ENCODE peak calls at places on chromosomes 7 and 10, in six cellular contexts. V, R, X, E, H and Y are unnamed samples.

GRCh38 chr7:106865130-106866115 is at the start of gene PIK3CG:
- DNase-seq in V (peak; percentile 64), R (no peak), X (no peak), E (no peak), H (peak; percentile 41), Y (peak; percentile 88)

GRCh38 chr7:23268746-23269145 is 22.2 kb downstream of the GPNMB start:
- DNase-seq in V (no peak), R (no peak), X (peak; percentile 32), E (peak; percentile 30), H (no peak), Y (no peak)

GRCh38 chr10:101612872-101613271 is 24.8 kb downstream of the DPCD start:
- DNase-seq in V (no peak), R (no peak), X (no peak), E (no peak), H (no peak), Y (no peak)

GRCh38 chr10:34434119-34434594 is 380.9 kb downstream of the PARD3 start:
- DNase-seq in V (peak; percentile 33), R (no peak), X (no peak), E (no peak), H (no peak), Y (peak; percentile 6)

GRCh38 chr7:27685893-27686292 is 23.2 kb upstream of the HIBADH start:
- DNase-seq in V (no peak), R (no peak), X (no peak), E (no peak), H (no peak), Y (no peak)

GRCh38 chr10:113480828-113481502 is 71.9 kb upstream of the HABP2 start:
- DNase-seq in V (no peak), R (no peak), X (no peak), E (no peak), H (no peak), Y (no peak)

GRCh38 chr10:63713191-63714144 is 192.3 kb downstream of the REEP3 start:
- DNase-seq in V (peak; percentile 88), R (no peak), X (no peak), E (peak; percentile 9), H (no peak), Y (no peak)

GRCh38 chr10:72009430-72010081 is 45.4 kb downstream of the CHST3 start:
- DNase-seq in V (peak; percentile 94), R (no peak), X (no peak), E (no peak), H (no peak), Y (no peak)

GRCh38 chr7:129948338-129948737 is 4.4 kb downstream of the UBE2H start:
- DNase-seq in V (no peak), R (no peak), X (no peak), E (no peak), H (no peak), Y (no peak)

GRCh38 chr7:95631545-95631944 is 35.2 kb upstream of the PDK4 start:
- DNase-seq in V (no peak), R (no peak), X (no peak), E (no peak), H (no peak), Y (no peak)

GRCh38 chr7:86968618-86969017 is 90.8 kb downstream of the ELAPOR2 start:
- DNase-seq in V (no peak), R (no peak), X (no peak), E (no peak), H (no peak), Y (no peak)

GRCh38 chr10:110508806-110509544 is 11.3 kb downstream of the DUSP5 start:
- DNase-seq in V (peak; percentile 55), R (no peak), X (no peak), E (no peak), H (no peak), Y (peak; percentile 58)

GRCh38 chr10:12628964-12629766 is 279.8 kb downstream of the CAMK1D start:
- DNase-seq in V (no peak), R (no peak), X (no peak), E (no peak), H (no peak), Y (no peak)

GRCh38 chr10:128854965-128855364 is 612.1 kb upstream of the MGMT start:
- DNase-seq in V (peak; percentile 4), R (no peak), X (no peak), E (peak; percentile 70), H (no peak), Y (no peak)

GRCh38 chr10:43044444-43045245 is 32.2 kb upstream of the RET start:
- DNase-seq in V (no peak), R (no peak), X (no peak), E (no peak), H (no peak), Y (peak; percentile 87)

GRCh38 chr7:50921114-50921513 is 138.4 kb upstream of the GRB10 start:
- DNase-seq in V (no peak), R (no peak), X (no peak), E (no peak), H (no peak), Y (no peak)

GRCh38 chr10:124879136-124879535 is 62.8 kb upstream of the ZRANB1 start:
- DNase-seq in V (no peak), R (no peak), X (no peak), E (no peak), H (no peak), Y (no peak)

GRCh38 chr10:122089343-122090015 is 100.5 kb downstream of the TACC2 start:
- DNase-seq in V (no peak), R (no peak), X (no peak), E (peak; percentile 20), H (no peak), Y (peak; percentile 29)

GRCh38 chr10:86953747-86954680 is 3.4 kb downstream of the MMRN2 start:
- DNase-seq in V (peak; percentile 89), R (no peak), X (peak; percentile 71), E (no peak), H (no peak), Y (no peak)

GRCh38 chr7:39421661-39422060 is 144.5 kb upstream of the YAE1 start:
- DNase-seq in V (no peak), R (no peak), X (no peak), E (no peak), H (no peak), Y (no peak)

GRCh38 chr7:29080803-29081202 is 65.5 kb downstream of the CPVL start:
- DNase-seq in V (no peak), R (no peak), X (no peak), E (no peak), H (no peak), Y (no peak)

GRCh38 chr7:28544453-28545142 is 132.3 kb downstream of the CREB5 start:
- DNase-seq in V (no peak), R (no peak), X (no peak), E (no peak), H (no peak), Y (no peak)

GRCh38 chr7:32536016-32536415 is 40.7 kb downstream of the AVL9 start:
- DNase-seq in V (no peak), R (no peak), X (no peak), E (no peak), H (no peak), Y (no peak)

GRCh38 chr10:70426835-70427234 is 14.6 kb downstream of the NODAL start:
- DNase-seq in V (no peak), R (no peak), X (no peak), E (no peak), H (no peak), Y (no peak)

GRCh38 chr10:126016156-126016805 is 119.9 kb downstream of the FANK1 start:
- DNase-seq in V (no peak), R (no peak), X (no peak), E (no peak), H (no peak), Y (no peak)

DNA sequence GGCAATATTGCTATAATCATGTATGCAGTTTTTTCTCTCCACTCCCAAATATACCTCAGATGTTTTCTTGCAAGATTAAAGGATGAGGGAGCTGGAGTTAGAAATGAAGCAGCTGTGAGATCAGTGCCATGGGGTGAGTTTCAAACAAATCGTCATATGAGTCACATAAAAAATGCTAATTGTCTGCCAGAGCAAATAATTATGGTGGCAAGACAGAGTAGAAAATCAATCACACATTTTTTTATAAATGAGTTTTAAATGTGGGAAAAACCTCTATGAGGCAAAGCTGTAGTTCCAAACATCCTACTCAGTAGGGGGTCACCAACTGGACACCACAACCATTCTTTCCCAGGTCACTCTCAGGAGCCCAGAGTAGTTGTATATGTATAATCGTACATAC is 55.3 kb downstream of the CH25H start:
- DNase-seq in V (no peak), R (no peak), X (no peak), E (no peak), H (no peak), Y (no peak)
- TF ChIP-seq MYC in V (no peak), R (no peak), X (no peak), E (no peak), H (no peak), Y (no peak)

DNA sequence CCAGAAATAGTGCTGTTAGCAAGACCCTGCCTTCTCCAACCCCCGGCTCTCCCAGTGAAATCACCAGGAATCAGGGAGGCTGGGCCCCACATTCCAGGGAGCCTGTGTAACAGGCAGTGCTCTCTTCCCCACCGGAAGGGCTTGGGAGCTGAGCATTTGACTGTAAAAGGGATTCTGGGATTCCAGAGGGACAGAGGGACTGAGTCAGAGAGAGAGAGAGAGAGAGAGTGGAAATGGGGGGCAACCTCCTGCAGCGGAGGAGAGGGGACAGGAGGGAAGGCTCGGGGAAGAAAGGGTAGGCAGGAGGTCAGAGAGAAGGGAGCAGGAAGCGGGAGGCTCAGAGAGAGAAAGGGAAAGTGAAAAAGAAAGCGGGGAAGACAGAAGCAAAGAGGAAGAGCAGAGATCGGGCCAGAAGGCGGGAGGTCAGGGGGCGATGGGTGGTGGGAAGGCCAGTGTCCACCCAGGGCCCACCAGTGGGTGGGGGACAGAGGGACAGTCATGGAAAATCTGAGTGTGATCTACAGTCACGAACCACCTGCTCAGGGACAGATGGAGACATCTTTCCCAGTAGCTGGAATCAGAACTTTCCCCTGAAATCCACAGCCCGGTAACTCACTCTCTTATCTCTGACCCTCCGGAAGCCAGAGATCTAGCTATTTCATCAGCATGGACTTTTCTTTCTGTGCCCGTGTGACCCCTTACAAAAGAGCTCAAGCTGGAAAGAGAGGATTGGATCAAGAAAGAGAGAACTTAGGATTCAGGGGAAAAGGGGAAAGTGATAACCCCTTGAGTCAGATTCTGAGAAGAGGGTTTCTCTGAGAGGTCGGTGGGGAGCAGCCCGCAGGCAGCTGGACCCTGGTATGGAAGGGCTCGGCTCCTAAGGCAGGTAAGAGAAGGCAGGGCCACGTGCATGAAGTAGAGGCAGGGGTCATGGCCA is 4.6 kb upstream of the SERPINE1 start:
- DNase-seq in V (peak; percentile 96), R (peak; percentile 89), X (no peak), E (peak; percentile 93), H (no peak), Y (no peak)
- TF ChIP-seq MAX in V (no peak), R (peak; percentile 78), X (no peak), E (peak; percentile 11), H (no peak), Y (no peak)

DNA sequence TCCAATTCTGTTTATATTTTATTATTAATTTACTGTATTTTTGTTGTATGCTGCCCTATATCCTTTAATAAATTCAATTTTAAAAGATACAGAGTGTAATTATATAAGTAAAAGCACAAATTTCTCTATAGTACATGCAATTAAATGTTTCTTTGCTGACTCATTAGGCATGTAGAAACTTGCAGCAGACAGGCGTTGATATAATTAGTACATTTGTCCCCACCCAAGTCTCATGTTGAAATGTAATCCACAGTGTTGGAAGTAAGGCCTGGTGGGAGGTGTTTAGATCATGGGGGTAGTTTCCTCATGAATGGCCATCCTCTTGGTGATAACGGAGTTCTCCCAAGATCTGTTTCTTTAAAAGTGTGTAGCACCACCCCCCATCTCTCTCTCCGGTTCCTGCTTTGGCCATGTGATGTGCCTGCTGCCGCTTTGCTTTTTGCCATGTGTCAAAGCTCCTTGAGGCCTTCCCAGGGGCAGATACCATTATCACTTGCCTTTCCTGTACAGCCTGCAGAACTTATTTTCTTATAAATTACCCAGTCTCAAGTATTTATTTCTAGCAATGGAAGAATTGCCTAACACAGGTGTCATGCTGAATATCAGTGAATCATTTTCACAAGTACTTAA is 63.7 kb downstream of the TSPAN12 start:
- DNase-seq in V (no peak), R (no peak), X (no peak), E (no peak), H (no peak), Y (no peak)
- TF ChIP-seq MYC in V (no peak), R (no peak), X (no peak), E (no peak), H (no peak), Y (no peak)

GRCh38 chr10:96509017-96509641 is 4.6 kb downstream of the TLL2 start:
- DNase-seq in V (no peak), R (no peak), X (no peak), E (no peak), H (no peak), Y (no peak)
- TF ChIP-seq MAX in V (no peak), R (no peak), X (no peak), E (no peak), H (no peak), Y (no peak)